ENCODE peak calls at places on chromosomes 12 and 14, in eight cellular contexts. B, X, D, A, O, Z, T and K are unnamed samples.

GRCh38 chr14:92973798-92974372 is 50.9 kb downstream of the CHGA start:
- DNase-seq in B (no peak), X (no peak), D (no peak), A (no peak), O (peak; percentile 62), Z (no peak), T (no peak), K (no peak)

GRCh38 chr12:91355150-91356006 is 172.8 kb upstream of the DCN start:
- DNase-seq in B (peak; percentile 79), X (no peak), D (peak; percentile 56), A (peak; percentile 90), O (peak; percentile 80), Z (peak; percentile 4), T (peak; percentile 32), K (peak; percentile 56)

GRCh38 chr12:91743727-91744126 is 401.9 kb downstream of the BTG1 start:
- DNase-seq in B (no peak), X (no peak), D (no peak), A (no peak), O (no peak), Z (no peak), T (no peak), K (no peak)

GRCh38 chr12:106271575-106272505 is 24.0 kb upstream of the CKAP4 start:
- DNase-seq in B (no peak), X (no peak), D (peak; percentile 91), A (peak; percentile 7), O (no peak), Z (no peak), T (no peak), K (no peak)

GRCh38 chr14:24607081-24607480 is 2.4 kb downstream of the GZMH start:
- DNase-seq in B (no peak), X (no peak), D (no peak), A (no peak), O (no peak), Z (no peak), T (no peak), K (no peak)

GRCh38 chr12:3073438-3074255 is 3.5 kb upstream of the TSPAN9 start:
- DNase-seq in B (peak; percentile 88), X (peak; percentile 53), D (peak; percentile 69), A (peak; percentile 99), O (peak; percentile 86), Z (peak; percentile 70), T (peak; percentile 77), K (peak; percentile 85)

GRCh38 chr12:121536929-121537813 is 43.7 kb downstream of the KDM2B start:
- DNase-seq in B (peak; percentile 75), X (peak; percentile 48), D (peak; percentile 45), A (peak; percentile 87), O (peak; percentile 78), Z (peak; percentile 59), T (peak; percentile 37), K (peak; percentile 90)

GRCh38 chr12:106831699-106832098 is 57.2 kb downstream of the RIC8B start:
- DNase-seq in B (peak; percentile 62), X (no peak), D (no peak), A (peak; percentile 56), O (no peak), Z (no peak), T (no peak), K (no peak)

GRCh38 chr12:62878211-62878610 is 56.7 kb downstream of the PPM1H start:
- DNase-seq in B (no peak), X (no peak), D (no peak), A (no peak), O (no peak), Z (no peak), T (no peak), K (no peak)

GRCh38 chr12:46446645-46447044 is 74.1 kb upstream of the SLC38A2 start:
- DNase-seq in B (no peak), X (no peak), D (no peak), A (no peak), O (no peak), Z (no peak), T (no peak), K (no peak)

GRCh38 chr14:103189481-103190470 is 66.5 kb downstream of the TNFAIP2 start:
- DNase-seq in B (peak; percentile 36), X (no peak), D (no peak), A (no peak), O (peak; percentile 17), Z (no peak), T (no peak), K (no peak)

GRCh38 chr12:119384340-119384739 is 49.8 kb downstream of the CCDC60 start:
- DNase-seq in B (no peak), X (no peak), D (no peak), A (no peak), O (no peak), Z (no peak), T (no peak), K (no peak)

GRCh38 chr12:119383206-119383605 is 48.7 kb downstream of the CCDC60 start:
- DNase-seq in B (no peak), X (no peak), D (no peak), A (no peak), O (no peak), Z (no peak), T (no peak), K (no peak)

GRCh38 chr12:119381471-119382235 is 47.1 kb downstream of the CCDC60 start:
- DNase-seq in B (no peak), X (no peak), D (no peak), A (no peak), O (no peak), Z (no peak), T (no peak), K (peak; percentile 23)
- H3K27me3 ChIP-seq in B (no peaks in the 10 kb centered on the region), X (no peaks in the 10 kb centered on the region), D (no peaks in the 10 kb centered on the region), A (no peaks in the 10 kb centered on the region), O (no peaks in the 10 kb centered on the region), Z (no peaks in the 10 kb centered on the region), T (no peaks in the 10 kb centered on the region), K (no peaks in the 10 kb centered on the region)

GRCh38 chr12:57707250-57707649 is 13.3 kb downstream of the OS9 start:
- DNase-seq in B (no peak), X (no peak), D (no peak), A (no peak), O (no peak), Z (no peak), T (no peak), K (no peak)
- H3K36me3 ChIP-seq in B (peaks cover 3% of the 10 kb centered on the region), X (peaks cover 38% of the 10 kb centered on the region), D (no peaks in the 10 kb centered on the region), A (peaks cover 36% of the 10 kb centered on the region), O (no peaks in the 10 kb centered on the region), Z (peaks cover 15% of the 10 kb centered on the region), T (peaks cover 49% of the 10 kb centered on the region), K (peaks cover 64% of the 10 kb centered on the region)

DNA sequence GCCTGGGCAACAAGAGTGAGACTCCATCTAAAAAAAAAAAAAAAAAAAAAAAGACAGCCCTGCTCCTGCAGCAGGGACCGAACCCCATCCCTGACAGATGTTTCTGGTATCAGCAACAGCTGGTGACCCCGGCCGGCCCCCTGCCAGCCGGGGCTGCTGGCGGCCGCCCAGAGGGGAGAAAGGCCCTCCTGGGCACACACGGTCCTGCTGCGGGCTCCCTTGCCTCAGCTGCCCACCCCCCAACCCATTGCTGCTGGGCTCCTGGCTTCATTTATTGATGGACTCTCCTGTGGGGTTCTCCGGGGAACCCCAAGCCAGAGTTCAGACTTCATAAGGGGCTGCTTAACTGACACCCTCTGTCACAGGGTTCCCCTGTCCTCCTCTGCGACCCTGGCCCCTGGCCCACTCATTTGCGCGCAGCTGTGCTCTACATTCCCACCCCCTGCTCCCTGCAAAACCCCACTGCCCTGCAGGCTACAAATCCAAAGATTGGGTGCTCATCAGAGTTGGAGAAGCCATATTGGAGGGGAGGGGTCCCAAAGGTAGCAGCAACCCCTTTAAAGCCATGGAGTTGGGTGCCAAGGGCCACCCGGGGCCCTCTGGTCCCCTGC is 103.6 kb upstream of the RTL1 start:
- DNase-seq in B (no peak), X (no peak), D (no peak), A (no peak), O (no peak), Z (no peak), T (no peak), K (no peak)
- H3K27me3 ChIP-seq in B (no peaks in the 10 kb centered on the region), X (no peaks in the 10 kb centered on the region), D (no peaks in the 10 kb centered on the region), A (no peaks in the 10 kb centered on the region), O (no peaks in the 10 kb centered on the region), Z (no peaks in the 10 kb centered on the region), T (no peaks in the 10 kb centered on the region), K (peaks cover 28% of the 10 kb centered on the region)

DNA sequence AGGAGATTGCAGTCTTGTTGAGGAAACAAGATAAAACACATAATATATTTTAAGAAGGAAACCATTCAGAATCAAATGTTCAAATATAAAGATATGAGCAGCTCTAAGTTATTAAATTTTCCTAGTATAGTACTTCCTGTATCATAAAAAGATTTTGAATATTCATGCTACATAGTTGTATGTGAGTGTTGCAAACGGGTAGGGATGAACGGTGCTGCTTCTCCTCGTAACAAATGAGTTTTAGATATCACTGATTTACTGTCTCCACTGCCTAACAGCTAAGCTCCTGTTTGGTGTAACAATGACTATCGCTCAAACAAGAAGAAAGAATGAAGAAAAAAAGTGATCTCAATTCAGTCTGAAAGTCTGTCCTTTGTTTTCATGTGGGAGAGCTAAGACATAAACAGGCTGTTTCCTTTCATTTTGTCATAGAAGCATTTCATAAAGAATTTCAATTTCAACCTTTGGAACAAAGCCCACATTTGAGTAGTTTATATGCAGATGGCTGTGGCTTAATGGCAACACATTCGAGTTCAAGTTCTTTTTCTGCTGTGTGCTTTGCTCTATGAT is 26.1 kb upstream of the RTRAF start:
- DNase-seq in B (no peak), X (no peak), D (peak; percentile 75), A (no peak), O (no peak), Z (no peak), T (peak; percentile 13), K (no peak)
- H3K36me3 ChIP-seq in B (no peaks in the 10 kb centered on the region), X (peaks cover 22% of the 10 kb centered on the region), D (no peaks in the 10 kb centered on the region), A (peaks cover 19% of the 10 kb centered on the region), O (no peaks in the 10 kb centered on the region), Z (peaks cover 18% of the 10 kb centered on the region), T (peaks cover 47% of the 10 kb centered on the region), K (peaks cover 5% of the 10 kb centered on the region)

GRCh38 chr14:99809864-99810854 is 16.9 kb downstream of the EML1 start:
- DNase-seq in B (no peak), X (no peak), D (no peak), A (no peak), O (peak; percentile 35), Z (no peak), T (no peak), K (peak; percentile 52)

GRCh38 chr14:99815696-99816095 is 22.5 kb downstream of the EML1 start:
- DNase-seq in B (no peak), X (no peak), D (no peak), A (no peak), O (no peak), Z (no peak), T (no peak), K (no peak)

GRCh38 chr14:99808515-99808914 is 15.3 kb downstream of the EML1 start:
- DNase-seq in B (no peak), X (no peak), D (no peak), A (no peak), O (peak; percentile 4), Z (no peak), T (no peak), K (no peak)

GRCh38 chr14:99809376-99809775 is 16.2 kb downstream of the EML1 start:
- DNase-seq in B (no peak), X (no peak), D (no peak), A (no peak), O (peak; percentile 85), Z (no peak), T (no peak), K (peak; percentile 74)

GRCh38 chr14:99812096-99812750 is 19.0 kb downstream of the EML1 start:
- DNase-seq in B (no peak), X (no peak), D (no peak), A (no peak), O (no peak), Z (no peak), T (no peak), K (no peak)
- H3K27me3 ChIP-seq in B (no peaks in the 10 kb centered on the region), X (no peaks in the 10 kb centered on the region), D (no peaks in the 10 kb centered on the region), A (no peaks in the 10 kb centered on the region), O (no peaks in the 10 kb centered on the region), Z (peaks cover 2% of the 10 kb centered on the region), T (peaks cover 3% of the 10 kb centered on the region), K (no peaks in the 10 kb centered on the region)